ENCODE peak calls at places on chromosome 17, in seven cellular contexts. H is GM23248; R is uterus; U is effector memory CD4-positive, alpha-beta T cell; W is IMR-90; O is gastrocnemius medialis; M is fibroblast of lung. N is an unnamed sample.

GRCh38 chr17:38591759-38592241 is 14.0 kb downstream of the SRCIN1 start:
- DNase-seq in M (no peak), O (no peak), W (no peak), H (peak; percentile 66), R (no peak), U (no peak), N (peak; percentile 65)

GRCh38 chr17:76840443-76840767 is 27.8 kb upstream of the MGAT5B start:
- DNase-seq in R (no peak), M (no peak), H (no peak), O (no peak), U (no peak), W (no peak), N (no peak)

GRCh38 chr17:20121359-20122235 is 112.4 kb downstream of the SPECC1 start:
- DNase-seq in U (peak; percentile 19), M (peak; percentile 70), O (no peak), W (peak; percentile 62), H (peak; percentile 59), R (peak; percentile 58), N (peak; percentile 59)

GRCh38 chr17:7881655-7882054 is 6.9 kb upstream of the CHD3 start:
- DNase-seq in H (no peak), R (no peak), O (no peak), W (no peak), M (peak; percentile 6), U (no peak), N (no peak)

GRCh38 chr17:75601057-75601987 is 13.7 kb downstream of the MYO15B start:
- DNase-seq in M (peak; percentile 23), R (no peak), W (peak; percentile 5), H (peak; percentile 32), O (no peak), U (peak; percentile 38), N (peak; percentile 77)

GRCh38 chr17:7816926-7817642 is 16.9 kb upstream of the KDM6B start:
- DNase-seq in R (no peak), M (no peak), W (no peak), U (no peak), O (no peak), H (no peak), N (no peak)

GRCh38 chr17:56795098-56795497 is 38.6 kb downstream of the C17orf67 start:
- DNase-seq in H (no peak), W (no peak), U (no peak), R (no peak), O (no peak), M (no peak), N (no peak)

GRCh38 chr17:2055494-2056220 is 754 bp downstream of the HIC1 start:
- DNase-seq in R (peak; percentile 50), W (peak; percentile 55), M (peak; percentile 67), U (no peak), H (peak; percentile 71), O (no peak), N (no peak)

GRCh38 chr17:47315451-47316266 is 8.1 kb upstream of the EFCAB13 start:
- DNase-seq in H (peak; percentile 89), R (no peak), O (no peak), M (peak; percentile 98), W (peak; percentile 99), U (no peak), N (no peak)

GRCh38 chr17:64174686-64175456 is 44.9 kb upstream of the ERN1 start:
- DNase-seq in R (no peak), W (peak; percentile 71), O (peak; percentile 79), U (no peak), M (peak; percentile 79), H (peak; percentile 55), N (peak; percentile 72)

GRCh38 chr17:56521439-56522141 is 71.9 kb upstream of the NOG start:
- DNase-seq in M (no peak), U (no peak), R (no peak), O (no peak), W (no peak), H (no peak), N (no peak)

GRCh38 chr17:50364715-50365114 is 8.3 kb downstream of the MRPL27 start:
- DNase-seq in O (no peak), M (no peak), H (peak; percentile 77), R (no peak), U (no peak), W (peak; percentile 65), N (no peak)

GRCh38 chr17:28227278-28228108 is 91.5 kb upstream of the TMEM97 start:
- DNase-seq in O (no peak), H (peak; percentile 68), R (no peak), W (no peak), U (no peak), M (peak; percentile 19), N (peak; percentile 87)

GRCh38 chr17:59607817-59608403 is 11.8 kb upstream of the CLTC start:
- DNase-seq in O (no peak), W (no peak), H (no peak), M (no peak), R (no peak), U (no peak), N (no peak)

GRCh38 chr17:1958134-1958881 is 66.8 kb downstream of the RTN4RL1 start:
- DNase-seq in W (no peak), M (no peak), U (no peak), H (peak; percentile 17), O (no peak), R (no peak), N (no peak)

GRCh38 chr17:62017496-62017895 is 47.6 kb downstream of the MED13 start:
- DNase-seq in R (no peak), O (no peak), W (peak; percentile 76), U (no peak), M (peak; percentile 56), H (peak; percentile 78), N (no peak)

GRCh38 chr17:66952031-66952524 is 12.4 kb upstream of the CACNG4 start:
- DNase-seq in W (peak; percentile 97), H (peak; percentile 98), U (no peak), R (peak; percentile 28), O (peak; percentile 32), M (peak; percentile 76), N (peak; percentile 83)

GRCh38 chr17:46742539-46743270 is 75.8 kb downstream of the WNT3 start:
- DNase-seq in M (peak; percentile 88), U (no peak), H (peak; percentile 98), R (no peak), W (peak; percentile 93), O (no peak), N (no peak)

GRCh38 chr17:34988644-34989043 is 8.3 kb downstream of the LIG3 start:
- DNase-seq in W (no peak), M (no peak), O (no peak), H (no peak), U (no peak), R (no peak), N (no peak)

GRCh38 chr17:63476494-63476856 is 386 bp upstream of the ACE start:
- DNase-seq in M (no peak), R (no peak), H (peak; percentile 46), O (no peak), U (no peak), W (no peak), N (no peak)

GRCh38 chr17:75551276-75551675 is 25.8 kb downstream of the LLGL2 start:
- DNase-seq in W (no peak), R (no peak), U (no peak), M (no peak), H (no peak), O (no peak), N (no peak)

GRCh38 chr17:60169921-60170817 is 20.4 kb downstream of the CA4 start:
- DNase-seq in O (no peak), R (no peak), M (peak; percentile 45), H (peak; percentile 47), W (peak; percentile 41), U (no peak), N (no peak)

GRCh38 chr17:38510424-38511125 is 82.3 kb downstream of the ARHGAP23 start:
- DNase-seq in U (no peak), M (peak; percentile 46), R (no peak), W (no peak), O (no peak), H (no peak), N (no peak)

GRCh38 chr17:55383771-55384679 is 37.6 kb downstream of the MMD start:
- DNase-seq in R (no peak), H (no peak), U (no peak), W (no peak), M (no peak), O (no peak), N (no peak)

GRCh38 chr17:44533533-44534246 is 23.6 kb upstream of the FZD2 start:
- DNase-seq in R (peak; percentile 87), U (peak; percentile 59), H (peak; percentile 91), O (peak; percentile 58), M (peak; percentile 93), W (peak; percentile 90), N (peak; percentile 89)

GRCh38 chr17:75270218-75270965 is 639 bp downstream of the MIF4GD start:
- DNase-seq in O (peak; percentile 67), R (peak; percentile 60), W (peak; percentile 76), H (peak; percentile 88), U (no peak), M (peak; percentile 76), N (peak; percentile 83)

GRCh38 chr17:54435966-54436365 is 464.7 kb upstream of the TOM1L1 start:
- DNase-seq in O (no peak), H (no peak), U (no peak), M (no peak), W (no peak), R (no peak), N (no peak)

GRCh38 chr17:17993366-17993765 is 20.7 kb downstream of the DRC3 start:
- DNase-seq in R (no peak), W (no peak), O (no peak), H (peak; percentile 52), U (no peak), M (no peak), N (no peak)
- H3K27ac ChIP-seq in R (no peak overlapping the region), W (no peak overlapping the region), O (no peak overlapping the region), H (no peak overlapping the region), U (no peak overlapping the region), M (no peak overlapping the region), N (no peak overlapping the region)

DNA sequence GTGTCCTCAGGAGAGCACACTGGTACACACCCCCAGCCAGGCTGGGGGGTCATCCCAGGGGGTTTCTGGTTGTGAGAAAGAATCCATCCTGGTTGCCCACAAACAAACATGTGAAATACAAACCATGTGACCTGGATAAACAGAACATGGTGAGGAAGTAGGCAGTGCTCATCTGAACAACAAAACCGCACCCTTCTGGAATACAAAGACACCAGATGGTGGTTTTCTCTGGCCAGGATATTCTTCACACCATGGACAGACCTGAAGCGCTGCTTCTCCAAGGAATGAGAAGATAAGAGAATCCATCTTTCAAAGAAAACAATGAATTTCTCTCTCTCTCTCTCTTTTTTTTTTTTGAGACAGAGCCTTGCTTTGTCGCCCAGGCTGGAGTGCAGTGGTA is 302.3 kb downstream of the SLC39A11 start:
- DNase-seq in O (no peak), R (no peak), M (no peak), W (no peak), U (no peak), H (no peak), N (no peak)
- H3K9me3 ChIP-seq in O (no peaks in the 10 kb centered on the region), R (no peaks in the 10 kb centered on the region), M (no peaks in the 10 kb centered on the region), W (peaks cover 12% of the 10 kb centered on the region), U (peaks cover 8% of the 10 kb centered on the region), H (no peaks in the 10 kb centered on the region), N (peaks cover 5% of the 10 kb centered on the region)

DNA sequence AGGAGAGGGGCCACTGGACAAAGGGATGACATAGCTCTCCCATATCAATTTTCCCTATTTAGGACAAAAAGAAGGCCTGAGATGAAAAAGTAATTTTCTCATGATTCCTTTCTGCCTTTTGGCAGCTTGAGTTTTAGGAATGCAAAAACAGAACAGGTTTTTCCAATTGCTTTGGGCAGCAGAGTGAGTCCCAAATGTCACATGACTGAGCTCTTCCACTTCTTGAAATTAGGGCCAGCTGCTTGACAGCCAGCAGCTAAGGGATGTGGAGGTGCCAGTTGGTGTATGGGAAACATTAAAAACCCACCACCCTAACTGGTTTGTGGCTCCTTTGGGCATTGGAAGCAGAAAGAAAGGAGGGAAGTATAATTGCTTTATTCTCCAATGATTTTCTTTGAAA is 133.7 kb upstream of the FAM20A start:
- DNase-seq in M (no peak), W (no peak), U (no peak), H (no peak), R (no peak), O (no peak), N (no peak)
- H3K27ac ChIP-seq in M (no peak overlapping the region), W (no peak overlapping the region), U (no peak overlapping the region), H (no peak overlapping the region), R (no peak overlapping the region), O (no peak overlapping the region), N (no peak overlapping the region)

GRCh38 chr17:41545829-41546410 is 17.8 kb upstream of the KRT19 start:
- DNase-seq in O (no peak), H (no peak), R (no peak), M (no peak), U (no peak), W (no peak), N (no peak)
- H3K9me3 ChIP-seq in O (no peaks in the 10 kb centered on the region), H (no peaks in the 10 kb centered on the region), R (no peaks in the 10 kb centered on the region), M (no peaks in the 10 kb centered on the region), U (no peaks in the 10 kb centered on the region), W (peaks cover 4% of the 10 kb centered on the region), N (no peaks in the 10 kb centered on the region)

N was measured in lower lobe of right lung.